ENCODE peak calls at places on chromosomes 11 and 22, in six cellular contexts. C, L, G, U, E and S are unnamed samples. For H3K4me1, the result is how much of the 10 kb centered on the place peaks cover.

GRCh38 chr11:34492806-34493414 is 20.7 kb downstream of the ELF5 start:
- DNase-seq in C (peak), L (peak), G (no peak), U (peak), E (peak), S (no peak)

GRCh38 chr11:14577835-14578529 is 57.8 kb upstream of the PSMA1 start:
- DNase-seq in C (no peak), L (no peak), G (no peak), U (no peak), E (no peak), S (no peak)

GRCh38 chr11:15896544-15896943 is 459.8 kb downstream of the SOX6 start:
- DNase-seq in C (no peak), L (no peak), G (no peak), U (no peak), E (no peak), S (no peak)

GRCh38 chr11:27300974-27301373 is 62.0 kb downstream of the CCDC34 start:
- DNase-seq in C (no peak), L (peak), G (no peak), U (no peak), E (no peak), S (no peak)

GRCh38 chr22:29346659-29347058 is 31.2 kb upstream of the RASL10A start:
- DNase-seq in C (no peak), L (no peak), G (no peak), U (no peak), E (no peak), S (no peak)

GRCh38 chr22:48894064-48894671 is 933.5 kb downstream of the BRD1 start:
- DNase-seq in C (peak), L (no peak), G (no peak), U (peak), E (no peak), S (no peak)

GRCh38 chr11:18723991-18724390 is 2.0 kb downstream of the IGSF22 start:
- DNase-seq in C (no peak), L (no peak), G (no peak), U (no peak), E (no peak), S (no peak)

GRCh38 chr22:22820626-22821025 is 67.0 kb upstream of the IGLL5 start:
- DNase-seq in C (no peak), L (no peak), G (no peak), U (no peak), E (no peak), S (no peak)

GRCh38 chr11:116035972-116036371 is 531.8 kb upstream of the CADM1 start:
- DNase-seq in C (no peak), L (no peak), G (no peak), U (no peak), E (no peak), S (no peak)

GRCh38 chr11:47470671-47471070 is 21.7 kb upstream of the RAPSN start:
- DNase-seq in C (no peak), L (no peak), G (no peak), U (no peak), E (no peak), S (no peak)

GRCh38 chr11:71155846-71156245 is 96.5 kb downstream of the SHANK2 start:
- DNase-seq in C (no peak), L (no peak), G (no peak), U (no peak), E (no peak), S (no peak)

GRCh38 chr11:12397953-12398352 is 20.6 kb downstream of the PARVA start:
- DNase-seq in C (no peak), L (peak), G (no peak), U (no peak), E (peak), S (peak)

GRCh38 chr11:13772223-13773046 is 104.0 kb downstream of the FAR1 start:
- DNase-seq in C (no peak), L (peak), G (no peak), U (peak), E (peak), S (no peak)

GRCh38 chr11:35893796-35894475 is 49.9 kb upstream of the LDLRAD3 start:
- DNase-seq in C (no peak), L (peak), G (no peak), U (peak), E (peak), S (no peak)

GRCh38 chr22:26086359-26086758 is 82.9 kb upstream of the SEZ6L start:
- DNase-seq in C (no peak), L (no peak), G (no peak), U (no peak), E (no peak), S (no peak)

DNA sequence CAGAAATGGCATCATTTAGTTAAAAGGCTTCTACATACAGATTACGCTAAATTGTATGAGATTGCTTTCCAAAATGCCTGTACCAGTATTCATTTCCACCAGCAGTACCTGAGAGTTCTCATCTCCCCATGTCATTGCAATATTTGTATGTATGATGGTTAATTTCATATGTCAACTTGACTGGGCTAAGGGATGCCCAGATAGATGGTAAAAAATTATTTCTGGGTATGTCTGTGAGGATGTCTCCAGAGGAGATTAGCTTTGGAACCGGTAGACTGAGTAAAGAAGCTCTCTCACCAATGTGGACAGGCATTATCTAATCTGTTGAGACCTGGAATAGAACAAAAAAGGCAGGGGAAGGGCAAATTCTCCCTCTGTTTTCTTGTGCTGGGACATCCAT is 6.9 kb downstream of the ADM start:
- DNase-seq in C (no peak), L (no peak), G (no peak), U (no peak), E (no peak), S (no peak)
- H3K4me1 ChIP-seq in C (under half), L (under half), G (under half), U (under half), E (under half), S (under half)

GRCh38 chr22:17548756-17549035 is 14.6 kb upstream of the SLC25A18 start:
- DNase-seq in C (no peak), L (no peak), G (no peak), U (no peak), E (no peak), S (no peak)
- H3K4me1 ChIP-seq in C (under half), L (under half), G (under half), U (under half), E (under half), S (under half)

DNA sequence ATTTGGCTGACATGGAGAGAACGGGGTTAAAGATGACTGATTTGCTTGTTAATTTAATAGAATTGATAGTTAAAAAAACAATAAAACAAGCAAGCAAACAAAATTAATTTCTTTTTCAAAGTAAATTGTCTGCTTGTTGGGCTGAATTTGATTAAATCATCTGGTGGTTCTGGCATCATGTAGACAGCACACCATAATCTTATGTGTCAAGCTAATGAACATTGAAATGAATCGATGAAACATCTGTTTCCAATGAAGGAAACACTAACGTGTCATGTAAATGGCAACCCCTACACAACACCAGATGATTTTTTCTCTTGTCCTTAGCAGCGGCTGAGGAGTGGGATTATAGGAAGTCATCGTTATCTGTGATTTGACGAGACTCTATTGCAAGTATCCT is 399.6 kb upstream of the RAG2 start:
- DNase-seq in C (no peak), L (no peak), G (no peak), U (no peak), E (no peak), S (no peak)
- H3K4me1 ChIP-seq in C (under half), L (under half), G (under half), U (under half), E (under half), S (under half)

GRCh38 chr22:36360871-36361383 is 26.8 kb downstream of the MYH9 start:
- DNase-seq in C (peak), L (peak), G (no peak), U (no peak), E (peak), S (no peak)
- H3K4me1 ChIP-seq in C (under half), L (half or more), G (half or more), U (half or more), E (half or more), S (half or more)

GRCh38 chr22:44026630-44027511 is 2.8 kb downstream of the PARVB start:
- DNase-seq in C (no peak), L (peak), G (peak), U (peak), E (peak), S (peak)

GRCh38 chr22:44028091-44028490 is 4.0 kb downstream of the PARVB start:
- DNase-seq in C (no peak), L (no peak), G (no peak), U (no peak), E (no peak), S (no peak)

GRCh38 chr22:44030702-44031082 is 6.6 kb downstream of the PARVB start:
- DNase-seq in C (no peak), L (no peak), G (no peak), U (no peak), E (no peak), S (no peak)

GRCh38 chr22:44030051-44030701 is 6.1 kb downstream of the PARVB start:
- DNase-seq in C (no peak), L (no peak), G (no peak), U (no peak), E (no peak), S (no peak)

DNA sequence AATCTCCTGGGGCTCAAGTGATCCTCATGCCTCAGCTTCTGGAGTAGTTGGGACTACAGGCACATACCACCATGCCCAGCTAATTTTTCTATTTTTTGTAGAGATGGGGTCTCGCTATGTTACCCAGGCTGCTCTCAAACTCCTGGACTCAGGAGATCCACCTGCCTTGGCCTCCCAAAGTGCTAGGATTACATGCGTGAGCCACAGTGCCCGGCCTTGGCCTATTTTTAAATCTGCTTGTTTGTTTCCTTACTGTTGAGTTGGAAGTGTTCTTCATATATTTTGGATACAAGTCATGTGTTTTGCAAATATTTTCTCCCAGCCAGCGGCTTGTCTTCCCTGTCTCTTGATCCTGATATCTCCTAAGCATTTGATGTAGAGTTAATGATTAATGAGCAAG is 5.0 kb downstream of the PARVB start:
- DNase-seq in C (no peak), L (no peak), G (no peak), U (no peak), E (no peak), S (no peak)
- H3K4me1 ChIP-seq in C (under half), L (under half), G (under half), U (under half), E (under half), S (under half)

GRCh38 chr11:83725161-83725560 is 439.0 kb upstream of the CCDC90B start:
- DNase-seq in C (peak), L (peak), G (no peak), U (no peak), E (no peak), S (no peak)
- H3K4me1 ChIP-seq in C (under half), L (under half), G (under half), U (under half), E (under half), S (under half)

GRCh38 chr22:20180245-20180630 is 29.4 kb upstream of the CCDC188 start:
- DNase-seq in C (peak), L (no peak), G (no peak), U (no peak), E (no peak), S (no peak)

GRCh38 chr22:20182378-20182777 is 31.5 kb upstream of the CCDC188 start:
- DNase-seq in C (no peak), L (no peak), G (no peak), U (no peak), E (no peak), S (no peak)

GRCh38 chr22:20180640-20181039 is 29.8 kb upstream of the CCDC188 start:
- DNase-seq in C (no peak), L (no peak), G (no peak), U (no peak), E (no peak), S (no peak)

GRCh38 chr22:20179455-20180244 is 28.8 kb upstream of the CCDC188 start:
- DNase-seq in C (no peak), L (no peak), G (no peak), U (no peak), E (no peak), S (no peak)

DNA sequence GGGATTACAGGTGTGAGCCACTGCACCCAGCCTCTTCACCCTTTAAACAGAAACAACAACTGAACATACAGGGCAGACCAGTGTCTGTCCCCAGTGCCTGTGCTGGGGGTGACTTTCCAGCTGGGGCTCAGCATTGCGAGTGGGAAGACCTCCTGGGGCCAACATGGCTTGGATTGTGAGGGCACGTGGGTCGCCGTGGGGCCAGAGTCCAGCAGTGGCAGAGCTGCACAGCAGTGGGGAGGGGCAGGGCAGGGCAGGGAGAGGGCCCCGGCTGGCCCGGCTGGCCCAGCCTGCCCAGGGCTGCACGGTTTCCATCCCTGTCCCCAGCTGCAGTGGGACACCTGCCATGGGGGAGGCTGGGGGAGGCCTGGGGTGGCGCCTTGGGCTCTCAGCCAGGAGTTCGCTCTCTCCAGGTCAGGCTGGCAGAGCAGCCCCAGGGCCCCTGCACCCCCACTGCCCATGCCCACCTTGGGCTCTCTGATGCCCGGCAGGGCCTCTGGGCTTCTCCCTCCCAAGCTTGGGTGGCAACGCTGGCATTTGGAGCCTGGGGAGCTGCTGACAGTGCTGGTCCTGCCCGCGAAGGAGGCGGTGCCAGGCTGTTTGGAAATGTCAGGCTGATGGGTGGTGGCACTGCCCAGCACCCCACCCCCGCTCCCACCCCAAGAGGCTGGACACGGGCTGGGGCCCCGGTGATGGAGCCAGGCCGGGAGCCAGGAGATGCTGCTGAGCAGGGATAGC is 30.5 kb upstream of the CCDC188 start:
- DNase-seq in C (no peak), L (no peak), G (no peak), U (no peak), E (no peak), S (no peak)
- H3K4me1 ChIP-seq in C (under half), L (under half), G (under half), U (under half), E (under half), S (under half)

GRCh38 chr22:35889071-35889470 is 139.6 kb downstream of the RBFOX2 start:
- DNase-seq in C (no peak), L (no peak), G (no peak), U (no peak), E (no peak), S (no peak)

GRCh38 chr22:35887296-35887875 is 141.2 kb downstream of the RBFOX2 start:
- DNase-seq in C (no peak), L (peak), G (no peak), U (no peak), E (peak), S (no peak)

GRCh38 chr22:35892192-35892591 is 136.4 kb downstream of the RBFOX2 start:
- DNase-seq in C (no peak), L (peak), G (no peak), U (no peak), E (peak), S (no peak)

GRCh38 chr22:35891442-35891841 is 137.2 kb downstream of the RBFOX2 start:
- DNase-seq in C (no peak), L (no peak), G (no peak), U (no peak), E (no peak), S (no peak)

DNA sequence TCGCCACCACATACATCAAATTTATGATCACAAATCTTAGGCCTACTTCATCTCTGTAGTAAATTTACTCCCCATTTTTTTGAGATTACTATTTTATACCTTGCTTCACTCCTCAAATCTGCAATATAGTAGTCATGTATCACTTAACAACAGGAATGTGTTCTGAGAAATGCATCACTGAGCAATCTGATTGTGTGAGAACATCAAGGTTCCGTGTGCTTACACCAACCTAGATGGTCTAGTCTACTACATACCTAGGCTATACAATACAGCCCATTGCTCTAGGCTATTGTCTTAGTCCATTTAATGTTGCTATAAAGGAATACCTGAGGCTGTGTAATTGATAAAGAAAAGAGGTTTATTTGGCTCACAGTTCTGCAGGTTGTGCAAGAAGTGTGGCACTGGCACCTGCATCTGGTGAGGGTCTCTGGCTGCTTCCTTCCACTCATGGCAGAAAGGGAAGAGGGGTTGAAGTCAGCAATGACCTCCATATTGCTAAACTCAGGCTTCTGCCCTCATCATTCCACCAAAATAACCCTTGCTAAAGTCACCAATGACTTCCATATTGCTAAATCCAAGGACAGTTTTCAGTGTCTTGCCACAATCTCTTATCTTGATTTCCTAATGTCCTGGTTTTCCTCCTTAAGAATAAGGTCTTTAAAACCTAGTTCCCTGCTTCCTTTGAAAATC is 140.3 kb downstream of the RBFOX2 start:
- DNase-seq in C (no peak), L (peak), G (no peak), U (no peak), E (no peak), S (no peak)
- H3K4me1 ChIP-seq in C (under half), L (under half), G (under half), U (under half), E (under half), S (under half)

GRCh38 chr11:113195728-113196127 is 118.7 kb upstream of the TTC12 start:
- DNase-seq in C (no peak), L (no peak), G (no peak), U (no peak), E (no peak), S (no peak)
- H3K4me1 ChIP-seq in C (under half), L (under half), G (under half), U (under half), E (under half), S (under half)

DNA sequence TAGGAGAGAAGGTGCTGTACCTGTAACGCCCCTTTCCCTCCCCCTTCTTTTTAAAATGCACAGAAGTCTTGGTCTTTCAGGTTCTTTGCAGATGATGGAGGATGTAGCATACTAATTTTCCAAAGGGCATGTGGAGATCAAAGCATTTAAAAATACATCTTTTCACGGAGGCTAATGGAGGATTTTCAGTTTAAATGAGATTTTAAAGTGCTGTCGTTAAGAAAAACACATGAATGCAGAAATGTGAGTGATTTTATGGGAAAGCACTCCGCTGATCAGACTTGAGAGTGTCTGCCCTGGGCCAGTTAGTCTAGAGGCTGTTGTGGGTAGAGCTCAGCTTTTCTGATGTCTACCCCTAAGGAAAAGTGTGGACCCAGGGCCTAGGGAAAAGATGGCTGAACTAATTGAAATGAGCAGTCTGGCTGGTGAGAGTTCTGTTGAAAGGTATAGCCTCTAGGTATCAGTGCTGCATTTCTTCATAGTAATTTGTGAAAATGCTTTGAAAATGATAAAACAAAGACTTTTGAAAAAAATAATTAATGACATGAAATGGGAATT is 2.5 kb downstream of the AMOTL1 start:
- DNase-seq in C (no peak), L (no peak), G (no peak), U (no peak), E (no peak), S (no peak)
- H3K4me1 ChIP-seq in C (under half), L (under half), G (under half), U (under half), E (under half), S (under half)